ENCODE peak calls at places on chromosomes 7 and 10, in four cellular contexts. G is AG08395, K is NCI-H2171 treated with DMSO at 0.1 percent for 48 hours, I is T-helper 9 cell. D is an unnamed sample.
A peak's percentile ranks its signal among the peaks of the same experiment; 100 is the strongest.

GRCh38 chr7:8638076-8638475 is 204.7 kb downstream of the NXPH1 start:
- DNase-seq in G (no peak), K (peak; percentile 99), I (no peak), D (no peak)

GRCh38 chr10:86388119-86388704 is 21.6 kb upstream of the GRID1 start:
- DNase-seq in G (no peak), K (no peak), I (no peak), D (no peak)

GRCh38 chr7:103955985-103956384 is 33.5 kb downstream of the RELN start:
- DNase-seq in G (no peak), K (no peak), I (no peak), D (no peak)

GRCh38 chr10:72663971-72664370 is 28.0 kb upstream of the MCU start:
- DNase-seq in G (no peak), K (no peak), I (no peak), D (no peak)

GRCh38 chr7:155355176-155355575 is 57.5 kb downstream of the INSIG1 start:
- DNase-seq in G (no peak), K (no peak), I (no peak), D (no peak)

GRCh38 chr10:116926426-116926825 is 77.1 kb downstream of the ENO4 start:
- DNase-seq in G (no peak), K (no peak), I (no peak), D (no peak)

GRCh38 chr7:130793855-130794618 is 60.0 kb upstream of the KLF14 start:
- DNase-seq in G (no peak), K (no peak), I (no peak), D (no peak)

GRCh38 chr7:33072471-33072870 is 9.9 kb upstream of the NT5C3A start:
- DNase-seq in G (peak; percentile 83), K (no peak), I (no peak), D (peak; percentile 57)

GRCh38 chr7:98624846-98625420 is 7.8 kb downstream of the NPTX2 start:
- DNase-seq in G (no peak), K (no peak), I (no peak), D (no peak)

GRCh38 chr10:112374724-112375541 is 1.0 kb downstream of the ACSL5 start:
- DNase-seq in G (peak; percentile 25), K (no peak), I (no peak), D (no peak)

D was measured in BJ.